ENCODE peak calls at places on chromosomes 11 and 22, in ten cellular contexts. One of them, this sample, is unnamed.

GRCh38 chr11:76823481-76824028 is 37.2 kb upstream of the ACER3 start:
- DNase-seq in lower lobe of right lung: no peak
- DNase-seq in glutamatergic neuron: no peak
- DNase-seq in fibroblast of lung: no peak
- DNase-seq in RWPE1: peak
- DNase-seq in gastrocnemius medialis: no peak
- DNase-seq in endothelial cell: peak
- DNase-seq in heart right ventricle: peak
- DNase-seq in mammary epithelial cell: peak
- DNase-seq in upper lobe of left lung: peak
- DNase-seq in this sample: peak

GRCh38 chr11:29328961-29329441 is 687.8 kb downstream of the KCNA4 start:
- DNase-seq in lower lobe of right lung: no peak
- DNase-seq in glutamatergic neuron: no peak
- DNase-seq in fibroblast of lung: peak
- DNase-seq in RWPE1: peak
- DNase-seq in gastrocnemius medialis: no peak
- DNase-seq in endothelial cell: peak
- DNase-seq in heart right ventricle: no peak
- DNase-seq in mammary epithelial cell: peak
- DNase-seq in upper lobe of left lung: no peak
- DNase-seq in this sample: peak

GRCh38 chr11:131136476-131136875 is 220.2 kb upstream of the SNX19 start:
- DNase-seq in lower lobe of right lung: no peak
- DNase-seq in glutamatergic neuron: no peak
- DNase-seq in fibroblast of lung: peak
- DNase-seq in RWPE1: no peak
- DNase-seq in gastrocnemius medialis: no peak
- DNase-seq in endothelial cell: no peak
- DNase-seq in heart right ventricle: no peak
- DNase-seq in mammary epithelial cell: peak
- DNase-seq in upper lobe of left lung: no peak
- DNase-seq in this sample: no peak

GRCh38 chr11:70204466-70204799 is 1.3 kb downstream of the FADD start:
- DNase-seq in lower lobe of right lung: no peak
- DNase-seq in glutamatergic neuron: no peak
- DNase-seq in fibroblast of lung: no peak
- DNase-seq in RWPE1: peak
- DNase-seq in gastrocnemius medialis: no peak
- DNase-seq in endothelial cell: no peak
- DNase-seq in heart right ventricle: no peak
- DNase-seq in mammary epithelial cell: no peak
- DNase-seq in upper lobe of left lung: no peak
- DNase-seq in this sample: no peak

GRCh38 chr11:108569896-108570295 is 23.7 kb downstream of the EXPH5 start:
- DNase-seq in lower lobe of right lung: no peak
- DNase-seq in glutamatergic neuron: no peak
- DNase-seq in fibroblast of lung: no peak
- DNase-seq in RWPE1: no peak
- DNase-seq in gastrocnemius medialis: no peak
- DNase-seq in endothelial cell: no peak
- DNase-seq in heart right ventricle: no peak
- DNase-seq in mammary epithelial cell: no peak
- DNase-seq in upper lobe of left lung: no peak
- DNase-seq in this sample: no peak

GRCh38 chr11:131300304-131300703 is 70.1 kb upstream of the NTM start:
- DNase-seq in lower lobe of right lung: no peak
- DNase-seq in glutamatergic neuron: no peak
- DNase-seq in fibroblast of lung: no peak
- DNase-seq in RWPE1: no peak
- DNase-seq in gastrocnemius medialis: no peak
- DNase-seq in endothelial cell: no peak
- DNase-seq in heart right ventricle: no peak
- DNase-seq in mammary epithelial cell: no peak
- DNase-seq in upper lobe of left lung: no peak
- DNase-seq in this sample: no peak

GRCh38 chr22:48941903-48942625 is 885.6 kb downstream of the BRD1 start:
- DNase-seq in lower lobe of right lung: no peak
- DNase-seq in glutamatergic neuron: no peak
- DNase-seq in fibroblast of lung: no peak
- DNase-seq in RWPE1: no peak
- DNase-seq in gastrocnemius medialis: no peak
- DNase-seq in endothelial cell: no peak
- DNase-seq in heart right ventricle: no peak
- DNase-seq in mammary epithelial cell: no peak
- DNase-seq in upper lobe of left lung: peak
- DNase-seq in this sample: no peak

GRCh38 chr22:19641983-19642451 is 72.3 kb upstream of the SEPTIN5 start:
- DNase-seq in lower lobe of right lung: no peak
- DNase-seq in glutamatergic neuron: no peak
- DNase-seq in fibroblast of lung: no peak
- DNase-seq in RWPE1: no peak
- DNase-seq in gastrocnemius medialis: no peak
- DNase-seq in endothelial cell: no peak
- DNase-seq in heart right ventricle: no peak
- DNase-seq in mammary epithelial cell: no peak
- DNase-seq in upper lobe of left lung: no peak
- DNase-seq in this sample: no peak

GRCh38 chr11:971092-971690 is 45.5 kb downstream of the AP2A2 start:
- DNase-seq in lower lobe of right lung: no peak
- DNase-seq in glutamatergic neuron: no peak
- DNase-seq in fibroblast of lung: no peak
- DNase-seq in RWPE1: no peak
- DNase-seq in gastrocnemius medialis: no peak
- DNase-seq in endothelial cell: no peak
- DNase-seq in heart right ventricle: no peak
- DNase-seq in mammary epithelial cell: no peak
- DNase-seq in upper lobe of left lung: no peak
- DNase-seq in this sample: no peak

DNA sequence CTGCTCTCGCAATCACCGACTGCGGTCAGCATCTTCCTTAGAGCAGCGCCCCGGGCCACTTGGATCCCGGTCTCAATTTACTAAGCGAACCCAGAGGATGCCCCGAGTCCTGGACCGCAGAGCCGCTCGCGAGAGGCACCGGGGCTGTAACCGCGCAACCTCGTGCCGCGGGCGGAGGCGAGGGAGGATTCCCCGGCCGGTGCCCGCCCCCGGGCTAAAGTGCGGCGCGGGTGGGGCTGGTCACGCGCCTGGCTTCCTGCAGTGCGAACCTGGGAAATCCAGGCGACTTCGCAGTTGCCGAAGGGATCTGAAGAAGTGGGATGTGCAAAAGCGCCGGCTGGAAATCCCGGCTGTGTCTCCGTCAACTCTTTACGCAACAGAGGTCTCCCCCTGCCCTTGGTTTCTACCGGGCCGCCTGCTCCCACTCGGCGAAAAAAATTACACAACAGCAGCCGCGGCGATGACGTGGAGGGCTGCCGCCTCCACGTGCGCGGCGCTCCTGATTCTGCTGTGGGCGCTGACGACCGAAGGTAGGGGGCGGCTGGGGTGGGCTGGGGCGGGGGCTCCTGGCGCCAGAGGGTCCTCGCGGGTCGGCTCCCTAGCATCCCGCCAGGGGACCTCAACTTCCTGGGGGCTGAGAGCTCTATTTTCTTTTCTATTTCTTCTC is at the start of gene NCR3LG1:
- DNase-seq in lower lobe of right lung: peak
- DNase-seq in glutamatergic neuron: peak
- DNase-seq in fibroblast of lung: peak
- DNase-seq in RWPE1: no peak
- DNase-seq in gastrocnemius medialis: peak
- DNase-seq in endothelial cell: peak
- DNase-seq in heart right ventricle: peak
- DNase-seq in mammary epithelial cell: peak
- DNase-seq in upper lobe of left lung: peak
- DNase-seq in this sample: peak
- TF ChIP-seq CTCF in lower lobe of right lung: no peak
- TF ChIP-seq CTCF in glutamatergic neuron: peak
- TF ChIP-seq CTCF in fibroblast of lung: no peak
- TF ChIP-seq CTCF in RWPE1: no peak
- TF ChIP-seq CTCF in gastrocnemius medialis: no peak
- TF ChIP-seq CTCF in endothelial cell: no peak
- TF ChIP-seq CTCF in heart right ventricle: no peak
- TF ChIP-seq CTCF in mammary epithelial cell: no peak
- TF ChIP-seq CTCF in upper lobe of left lung: no peak
- TF ChIP-seq CTCF in this sample: no peak

DNA sequence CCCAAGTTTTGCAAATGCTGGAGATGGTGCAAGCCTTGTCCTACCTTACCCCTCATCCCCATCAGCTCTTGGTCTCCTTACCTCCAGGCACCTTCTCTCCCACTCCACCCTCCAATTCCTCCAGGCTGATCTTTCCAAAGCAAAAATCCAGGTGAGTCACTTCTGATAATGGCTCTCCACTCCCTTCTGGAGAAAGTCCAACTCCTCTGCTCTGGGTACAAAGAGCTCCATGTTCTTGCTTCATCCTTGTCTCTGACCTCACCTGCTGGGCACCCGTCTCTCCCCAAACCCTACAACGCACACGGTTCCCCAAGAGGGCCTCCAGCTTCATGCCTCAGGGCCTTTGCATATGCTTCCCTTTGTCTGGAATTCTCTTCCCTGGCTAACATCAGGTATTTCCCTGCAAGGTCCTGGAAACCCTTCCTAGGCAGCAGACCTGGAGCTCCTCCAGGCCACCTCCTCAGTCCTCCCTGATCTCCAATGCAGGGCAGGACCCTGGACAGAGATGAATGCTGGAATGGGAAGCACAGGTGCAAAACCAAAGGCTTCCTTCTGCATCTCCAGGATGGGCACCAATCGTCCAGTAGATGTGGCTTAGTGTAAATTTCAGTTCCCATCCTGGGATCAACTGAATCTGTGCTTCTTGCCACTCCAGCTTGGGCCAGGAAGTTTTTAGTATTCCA is 22.7 kb downstream of the IFT27 start:
- DNase-seq in lower lobe of right lung: no peak
- DNase-seq in glutamatergic neuron: no peak
- DNase-seq in fibroblast of lung: no peak
- DNase-seq in RWPE1: peak
- DNase-seq in gastrocnemius medialis: no peak
- DNase-seq in endothelial cell: no peak
- DNase-seq in heart right ventricle: no peak
- DNase-seq in mammary epithelial cell: peak
- DNase-seq in upper lobe of left lung: peak
- DNase-seq in this sample: no peak
- TF ChIP-seq CTCF in lower lobe of right lung: no peak
- TF ChIP-seq CTCF in glutamatergic neuron: no peak
- TF ChIP-seq CTCF in fibroblast of lung: no peak
- TF ChIP-seq CTCF in RWPE1: no peak
- TF ChIP-seq CTCF in gastrocnemius medialis: no peak
- TF ChIP-seq CTCF in endothelial cell: no peak
- TF ChIP-seq CTCF in heart right ventricle: no peak
- TF ChIP-seq CTCF in mammary epithelial cell: no peak
- TF ChIP-seq CTCF in upper lobe of left lung: no peak
- TF ChIP-seq CTCF in this sample: no peak

GRCh38 chr11:22130462-22131053 is 62.3 kb upstream of the ANO5 start:
- DNase-seq in lower lobe of right lung: no peak
- DNase-seq in glutamatergic neuron: no peak
- DNase-seq in fibroblast of lung: no peak
- DNase-seq in RWPE1: no peak
- DNase-seq in gastrocnemius medialis: no peak
- DNase-seq in endothelial cell: no peak
- DNase-seq in heart right ventricle: no peak
- DNase-seq in mammary epithelial cell: no peak
- DNase-seq in upper lobe of left lung: no peak
- DNase-seq in this sample: no peak
- TF ChIP-seq CTCF in lower lobe of right lung: peak
- TF ChIP-seq CTCF in glutamatergic neuron: peak
- TF ChIP-seq CTCF in fibroblast of lung: no peak
- TF ChIP-seq CTCF in RWPE1: peak
- TF ChIP-seq CTCF in gastrocnemius medialis: peak
- TF ChIP-seq CTCF in endothelial cell: peak
- TF ChIP-seq CTCF in heart right ventricle: peak
- TF ChIP-seq CTCF in mammary epithelial cell: peak
- TF ChIP-seq CTCF in upper lobe of left lung: no peak
- TF ChIP-seq CTCF in this sample: peak

DNA sequence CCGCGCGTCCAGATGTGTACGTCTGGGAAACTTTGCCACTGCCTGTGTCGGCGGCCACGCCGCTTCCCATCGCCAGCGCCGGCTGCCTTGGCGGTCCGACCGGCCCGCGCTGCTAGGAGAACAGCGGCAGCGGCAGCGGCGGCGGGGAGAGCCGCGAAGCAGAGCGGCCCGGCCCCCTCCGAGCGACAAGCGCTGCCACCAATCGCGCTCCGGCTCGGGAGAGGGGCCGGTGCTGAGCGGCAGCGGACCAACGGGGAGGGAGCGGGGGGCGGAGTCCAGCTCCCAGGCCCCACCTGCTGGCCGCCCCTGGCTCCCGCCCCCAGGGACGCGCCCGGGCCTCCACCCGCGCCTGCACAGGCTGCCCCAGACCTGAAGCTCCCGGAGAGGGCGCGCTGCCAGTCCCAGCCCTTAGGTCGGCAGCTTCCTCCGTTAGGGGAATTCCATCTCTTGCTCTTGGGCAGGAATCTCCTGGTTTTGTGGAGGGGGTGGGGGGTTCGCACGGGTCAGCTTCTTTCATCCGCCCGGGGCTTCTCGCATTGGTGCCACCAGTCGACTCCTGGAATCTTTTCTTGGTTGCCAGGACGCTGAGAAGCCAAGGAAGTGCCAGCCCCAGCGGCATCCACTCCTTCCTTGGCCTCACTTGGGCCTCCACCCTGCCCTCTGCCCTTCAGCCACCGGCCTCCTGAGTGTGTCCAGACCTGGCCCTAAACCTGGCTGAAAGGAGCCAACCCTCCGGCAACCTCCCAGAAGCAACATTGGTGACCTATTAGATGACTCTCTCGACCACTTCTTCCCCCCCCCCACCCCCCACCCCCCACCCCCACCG is at the start of gene GALNT18:
- DNase-seq in lower lobe of right lung: peak
- DNase-seq in glutamatergic neuron: peak
- DNase-seq in fibroblast of lung: peak
- DNase-seq in RWPE1: peak
- DNase-seq in gastrocnemius medialis: peak
- DNase-seq in endothelial cell: peak
- DNase-seq in heart right ventricle: peak
- DNase-seq in mammary epithelial cell: peak
- DNase-seq in upper lobe of left lung: peak
- DNase-seq in this sample: peak
- TF ChIP-seq CTCF in lower lobe of right lung: peak
- TF ChIP-seq CTCF in glutamatergic neuron: peak
- TF ChIP-seq CTCF in fibroblast of lung: peak
- TF ChIP-seq CTCF in RWPE1: peak
- TF ChIP-seq CTCF in gastrocnemius medialis: peak
- TF ChIP-seq CTCF in endothelial cell: peak
- TF ChIP-seq CTCF in heart right ventricle: peak
- TF ChIP-seq CTCF in mammary epithelial cell: peak
- TF ChIP-seq CTCF in upper lobe of left lung: peak
- TF ChIP-seq CTCF in this sample: peak

This sample was measured in Calu3.